ENCODE peak calls at places on chromosomes 1 and 21, in six cellular contexts. V is NCI-H1105 treated with DMSO at 0.1 percent for 48 hours; C is activated T-helper 1 cell treated with anti-CD3 and anti-CD28 coated beads, Interleukin-2, amount 50 U/mL, for 16 hours; Z is H9; K is activated naive CD4-positive, alpha-beta T cell treated with anti-CD3 and anti-CD28 coated beads, Interleukin-2, amount 50 U/mL, for 16 hours; Q is stimulated activated CD8-positive, alpha-beta memory T cell treated with anti-CD3 and anti-CD28 coated beads, Interleukin-2, amount 100 ng/mL, for 1 hour. M is an unnamed sample.

GRCh38 chr1:37449936-37450335 is 24.4 kb upstream of the ZC3H12A start:
- DNase-seq in V (no peak), C (no peak), Z (peak), K (peak), Q (no peak), M (no peak)

GRCh38 chr1:200428482-200429205 is 18.8 kb upstream of the ZNF281 start:
- DNase-seq in V (no peak), C (no peak), Z (no peak), K (no peak), Q (no peak), M (no peak)

GRCh38 chr1:241213147-241213546 is 143.9 kb downstream of the RGS7 start:
- DNase-seq in V (no peak), C (no peak), Z (no peak), K (no peak), Q (no peak), M (no peak)

GRCh38 chr1:213783898-213784297 is 203.9 kb upstream of the PROX1 start:
- DNase-seq in V (peak), C (no peak), Z (no peak), K (no peak), Q (no peak), M (no peak)

GRCh38 chr1:193313354-193314140 is 127.1 kb upstream of the B3GALT2 start:
- DNase-seq in V (no peak), C (no peak), Z (no peak), K (no peak), Q (no peak), M (no peak)

GRCh38 chr21:26758083-26758861 is 86.9 kb downstream of the ADAMTS1 start:
- DNase-seq in V (no peak), C (no peak), Z (no peak), K (no peak), Q (no peak), M (no peak)

GRCh38 chr1:224510880-224511645 is 76.5 kb upstream of the WDR26 start:
- DNase-seq in V (no peak), C (no peak), Z (no peak), K (no peak), Q (no peak), M (no peak)

GRCh38 chr1:7975212-7975865 is 13.8 kb downstream of the PARK7 start:
- DNase-seq in V (peak), C (no peak), Z (peak), K (peak), Q (no peak), M (peak)

GRCh38 chr21:35204850-35205564 is 155.9 kb upstream of the RUNX1 start:
- DNase-seq in V (no peak), C (no peak), Z (no peak), K (peak), Q (no peak), M (no peak)

GRCh38 chr1:243233908-243234307 is 21.2 kb downstream of the CEP170 start:
- DNase-seq in V (no peak), C (no peak), Z (no peak), K (no peak), Q (no peak), M (peak)

M was measured in cerebellum.